ENCODE peak calls at places on chromosomes 12 and 14, in nine cellular contexts. R, G, J, X, T, B, K, S and L are unnamed samples.

GRCh38 chr12:20474443-20474842 is 106.1 kb downstream of the PDE3A start:
- DNase-seq in R (no peak), G (no peak), T (peak), J (no peak), B (no peak), X (no peak), K (no peak), S (no peak), L (no peak)

GRCh38 chr14:96816281-96816680 is 19.1 kb downstream of the VRK1 start:
- DNase-seq in X (no peak), G (no peak), T (no peak), J (no peak), R (no peak), K (no peak), S (no peak), B (no peak), L (no peak)

GRCh38 chr12:19759229-19759628 is 319.9 kb downstream of the AEBP2 start:
- DNase-seq in B (no peak), T (peak), G (no peak), J (no peak), R (peak), S (no peak), K (no peak), X (no peak), L (no peak)

GRCh38 chr12:125773033-125773432 is 707.8 kb downstream of the AACS start:
- DNase-seq in B (peak), S (no peak), G (peak), X (no peak), R (no peak), K (peak), J (no peak), T (no peak), L (no peak)

GRCh38 chr14:90564496-90564895 is 167.7 kb downstream of the CALM1 start:
- DNase-seq in S (no peak), J (no peak), X (no peak), K (no peak), R (no peak), G (no peak), B (no peak), T (no peak), L (no peak)

GRCh38 chr14:50726372-50727107 is 58.4 kb upstream of the SAV1 start:
- DNase-seq in S (no peak), T (peak), J (no peak), X (no peak), K (no peak), R (peak), B (no peak), G (no peak), L (no peak)

GRCh38 chr12:89975578-89975977 is 266.9 kb upstream of the ATP2B1 start:
- DNase-seq in T (no peak), J (no peak), K (no peak), S (no peak), R (no peak), X (no peak), B (no peak), G (no peak), L (no peak)

GRCh38 chr12:50924439-50925341 is 27.7 kb upstream of the HIGD1C start:
- DNase-seq in K (peak), B (peak), X (peak), R (peak), S (peak), J (peak), T (peak), G (peak), L (peak)

GRCh38 chr14:101875726-101876268 is 88.6 kb upstream of the DYNC1H1 start:
- DNase-seq in G (no peak), T (no peak), J (no peak), R (no peak), B (no peak), S (no peak), X (no peak), K (no peak), L (no peak)

GRCh38 chr12:131831635-131832041 is 3.4 kb downstream of the MMP17 start:
- DNase-seq in K (peak), X (no peak), R (peak), B (peak), S (no peak), T (peak), J (no peak), G (no peak), L (no peak)

GRCh38 chr12:4379410-4379809 is at the start of gene FGF23:
- DNase-seq in K (peak), R (peak), T (peak), S (peak), X (peak), J (no peak), G (no peak), B (no peak), L (no peak)

GRCh38 chr14:34931206-34931605 is 51.6 kb upstream of the SRP54 start:
- DNase-seq in R (no peak), G (peak), K (peak), J (no peak), X (no peak), T (no peak), S (no peak), B (no peak), L (no peak)

GRCh38 chr12:68498736-68499135 is 112.0 kb upstream of the RAP1B start:
- DNase-seq in G (no peak), R (no peak), T (no peak), B (no peak), X (no peak), K (no peak), S (no peak), J (no peak), L (no peak)

GRCh38 chr14:75214558-75214957 is 38.1 kb upstream of the TMED10 start:
- DNase-seq in R (no peak), T (no peak), B (no peak), S (no peak), X (no peak), J (no peak), G (no peak), K (no peak), L (no peak)

GRCh38 chr14:61280526-61281185 is 482 bp downstream of the TMEM30B start:
- DNase-seq in T (peak), B (no peak), K (peak), S (peak), R (peak), J (no peak), G (peak), X (peak), L (peak)

GRCh38 chr14:32478027-32478426 is 148.9 kb downstream of the AKAP6 start:
- DNase-seq in G (no peak), B (no peak), R (no peak), J (no peak), K (no peak), T (peak), S (no peak), X (no peak), L (no peak)

GRCh38 chr14:95250126-95250824 is 69.4 kb downstream of the CLMN start:
- DNase-seq in K (no peak), J (no peak), S (no peak), B (no peak), X (no peak), G (no peak), R (no peak), T (no peak), L (peak)

GRCh38 chr12:56297400-56297799 is 2.7 kb downstream of the CS start:
- DNase-seq in G (no peak), K (no peak), T (no peak), R (no peak), B (no peak), J (no peak), S (no peak), X (no peak), L (no peak)

GRCh38 chr12:116982721-116983502 is 72.2 kb downstream of the FBXW8 start:
- DNase-seq in K (no peak), X (no peak), T (peak), S (peak), G (no peak), R (peak), J (peak), B (no peak), L (no peak)

GRCh38 chr14:53517276-53517960 is 364.3 kb upstream of the DDHD1 start:
- DNase-seq in T (peak), R (no peak), K (no peak), B (no peak), J (no peak), X (no peak), S (no peak), G (no peak), L (no peak)

GRCh38 chr14:51400142-51400541 is 160.1 kb downstream of the TMX1 start:
- DNase-seq in G (no peak), R (peak), T (peak), B (no peak), K (no peak), S (no peak), X (no peak), J (no peak), L (no peak)

GRCh38 chr14:97332591-97332984 is 535.4 kb downstream of the VRK1 start:
- DNase-seq in G (no peak), B (no peak), J (no peak), X (no peak), T (no peak), R (no peak), S (no peak), K (no peak), L (no peak)

GRCh38 chr12:85308374-85308773 is 28.4 kb downstream of the ALX1 start:
- DNase-seq in K (no peak), J (no peak), X (no peak), B (no peak), T (no peak), S (no peak), R (no peak), G (no peak), L (no peak)

GRCh38 chr12:39037115-39037514 is 131.7 kb upstream of the CPNE8 start:
- DNase-seq in T (no peak), K (no peak), R (no peak), X (no peak), S (no peak), J (no peak), G (no peak), B (no peak), L (no peak)

GRCh38 chr14:103207038-103207403 is 83.8 kb downstream of the TNFAIP2 start:
- DNase-seq in J (peak), S (peak), R (peak), T (peak), G (peak), B (no peak), X (peak), K (peak), L (peak)

GRCh38 chr12:32012249-32012785 is 53.1 kb downstream of the RESF1 start:
- DNase-seq in G (no peak), B (no peak), K (no peak), X (no peak), R (no peak), S (no peak), T (no peak), J (no peak), L (no peak)

GRCh38 chr12:12705833-12706520 is 10.0 kb upstream of the GPR19 start:
- DNase-seq in S (peak), J (no peak), K (no peak), R (no peak), G (no peak), T (no peak), B (no peak), X (peak), L (peak)

GRCh38 chr12:42056130-42056529 is 88.5 kb downstream of the GXYLT1 start:
- DNase-seq in R (no peak), G (no peak), J (no peak), X (no peak), B (no peak), S (no peak), T (no peak), K (no peak), L (no peak)

GRCh38 chr12:55729592-55730446 is 1.0 kb upstream of the CD63 start:
- DNase-seq in K (peak), X (peak), R (peak), B (peak), S (peak), T (peak), G (peak), J (peak), L (peak)

GRCh38 chr12:6211421-6211869 is 11.2 kb downstream of the CD9 start:
- DNase-seq in J (no peak), T (peak), G (no peak), X (no peak), K (no peak), R (peak), S (no peak), B (no peak), L (no peak)

GRCh38 chr14:106694638-106695393 is 1168.4 kb downstream of the TMEM121 start:
- DNase-seq in K (no peak), B (peak), G (no peak), R (no peak), J (no peak), T (no peak), S (no peak), X (peak), L (no peak)

GRCh38 chr12:79737875-79738718 is 47.3 kb upstream of the PAWR start:
- DNase-seq in J (no peak), G (peak), B (peak), X (no peak), R (peak), K (peak), T (peak), S (peak), L (peak)

GRCh38 chr14:100193417-100194357 is 34.2 kb upstream of the DEGS2 start:
- DNase-seq in R (no peak), J (no peak), S (peak), T (no peak), G (peak), B (no peak), K (no peak), X (no peak), L (no peak)

GRCh38 chr14:74401504-74402241 is 24.3 kb downstream of the SYNDIG1L start:
- DNase-seq in S (peak), K (peak), T (no peak), B (peak), J (no peak), R (no peak), X (peak), G (peak), L (peak)

GRCh38 chr14:36619853-36620252 is 37.4 kb upstream of the NKX2-8 start:
- DNase-seq in B (no peak), X (no peak), K (no peak), J (no peak), R (no peak), T (no peak), G (no peak), S (no peak), L (no peak)

GRCh38 chr12:6360578-6361490 is 14.5 kb downstream of the SCNN1A start:
- DNase-seq in G (no peak), J (no peak), T (no peak), S (no peak), R (peak), K (no peak), X (no peak), B (no peak), L (no peak)

DNA sequence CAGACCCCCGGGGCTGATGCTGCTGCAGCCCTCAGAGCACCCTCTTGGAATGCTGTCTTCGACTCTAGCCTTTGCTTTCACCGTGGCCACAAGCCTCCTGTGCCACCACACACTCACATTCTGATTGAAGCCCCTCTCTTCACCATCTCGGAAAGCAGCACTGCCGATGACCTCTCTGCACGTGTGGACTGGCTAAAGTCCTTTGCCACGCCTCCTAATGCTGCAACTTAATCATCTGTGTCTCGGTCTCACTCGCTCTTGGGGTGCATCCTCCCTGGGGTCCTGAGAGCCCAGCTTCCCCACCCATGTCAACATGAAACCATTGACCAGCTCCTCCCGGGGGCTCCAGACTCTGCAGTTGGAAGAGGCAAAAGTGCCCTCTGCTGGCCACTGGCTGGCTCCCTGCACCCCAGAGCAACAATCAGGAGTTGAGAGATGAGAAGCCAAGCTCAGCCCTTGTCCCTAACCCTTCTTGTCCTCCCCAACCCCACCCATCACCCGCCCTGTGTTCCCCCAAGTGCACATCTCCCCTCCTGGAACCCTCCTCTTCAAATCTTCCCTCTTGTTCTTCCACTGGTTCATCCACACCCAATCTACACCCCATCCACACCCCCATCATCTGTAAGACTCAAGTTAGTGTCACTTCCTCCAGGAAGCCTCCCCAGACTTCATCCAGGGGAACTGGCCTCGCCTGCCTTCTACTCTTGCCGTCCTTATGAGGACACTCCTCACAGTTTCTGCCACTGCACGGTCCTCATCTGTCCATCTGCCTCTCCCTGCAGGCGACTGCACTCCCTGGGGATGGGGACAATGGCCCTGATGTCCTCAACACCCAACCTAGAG is 23.6 kb upstream of the FAM181A start:
- DNase-seq in X (no peak), K (no peak), T (no peak), S (peak), G (peak), B (peak), R (no peak), J (no peak), L (peak)
- TF ChIP-seq CTCF in X (peak), K (no peak), T (peak), S (no peak), G (peak), B (peak), R (peak), J (no peak), L (peak)

GRCh38 chr14:77290705-77291104 is 19.7 kb upstream of the NGB start:
- DNase-seq in T (no peak), G (no peak), X (no peak), J (no peak), K (no peak), S (no peak), B (peak), R (no peak), L (no peak)
- TF ChIP-seq CTCF in T (no peak), G (no peak), X (no peak), J (no peak), K (peak), S (no peak), B (peak), R (no peak), L (no peak)

DNA sequence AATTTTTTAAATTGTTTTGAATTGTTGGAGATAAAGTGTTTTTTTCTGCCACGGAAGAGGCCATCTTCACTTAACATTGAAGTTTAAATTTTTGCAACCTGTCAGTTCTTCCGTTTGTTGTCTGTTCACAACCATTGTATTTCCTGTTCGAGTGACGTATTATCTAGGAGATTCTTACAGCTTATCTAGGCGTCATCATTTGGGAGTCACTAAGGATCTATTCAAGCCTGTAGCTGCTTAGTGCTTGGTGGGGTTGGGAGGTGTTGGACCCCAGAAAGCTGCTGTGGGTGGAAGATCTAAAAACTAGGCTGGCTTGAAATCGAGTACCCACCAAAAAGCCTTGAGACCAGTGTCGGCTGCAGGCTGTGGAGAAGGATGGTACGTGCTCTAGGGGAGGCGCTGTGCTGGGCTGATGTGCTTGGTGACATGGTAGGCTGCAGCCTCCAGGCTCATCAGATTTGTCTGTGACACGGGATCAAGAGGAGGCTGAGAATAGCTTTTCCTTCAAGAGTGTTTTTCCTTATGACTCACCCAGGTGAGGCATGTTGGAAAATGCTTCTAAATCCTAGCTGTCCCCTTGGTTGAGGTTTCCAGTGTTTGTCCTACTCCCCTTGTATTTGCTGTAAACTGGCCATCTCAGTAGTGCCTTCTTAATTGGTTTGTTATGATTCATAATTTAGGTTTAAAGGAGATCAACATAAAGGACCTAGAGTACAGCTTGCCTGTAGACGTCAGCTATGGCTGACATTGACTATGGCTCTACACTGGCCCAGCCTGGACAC is 57.8 kb downstream of the ATG14 start:
- DNase-seq in B (peak), K (no peak), S (no peak), G (no peak), J (no peak), R (no peak), X (no peak), T (no peak), L (no peak)
- TF ChIP-seq CTCF in B (peak), K (no peak), S (no peak), G (no peak), J (no peak), R (no peak), X (no peak), T (no peak), L (no peak)

GRCh38 chr12:105382771-105383632 is 52.5 kb downstream of the C12orf75 start:
- DNase-seq in G (peak), K (peak), S (no peak), B (no peak), J (no peak), T (peak), R (peak), X (no peak), L (no peak)

GRCh38 chr12:105377077-105377476 is 46.6 kb downstream of the C12orf75 start:
- DNase-seq in R (no peak), J (no peak), S (no peak), B (no peak), K (no peak), X (no peak), T (no peak), G (no peak), L (no peak)

GRCh38 chr12:105384220-105384619 is 53.7 kb downstream of the C12orf75 start:
- DNase-seq in S (no peak), B (no peak), J (no peak), X (no peak), T (no peak), R (no peak), G (no peak), K (no peak), L (no peak)

GRCh38 chr12:105378821-105379400 is 48.4 kb downstream of the C12orf75 start:
- DNase-seq in G (peak), K (no peak), J (no peak), S (no peak), T (no peak), R (peak), X (no peak), B (peak), L (no peak)
- TF ChIP-seq CTCF in G (peak), K (no peak), J (no peak), S (no peak), T (peak), R (peak), X (peak), B (peak), L (no peak)

GRCh38 chr12:91817512-91817911 is 328.1 kb downstream of the BTG1 start:
- DNase-seq in T (peak), G (no peak), X (no peak), K (peak), S (no peak), R (no peak), J (no peak), B (no peak), L (peak)
- TF ChIP-seq CTCF in T (no peak), G (no peak), X (no peak), K (no peak), S (no peak), R (no peak), J (no peak), B (no peak), L (no peak)

GRCh38 chr12:108967869-108968540 is 52.9 kb downstream of the SVOP start:
- DNase-seq in R (no peak), J (no peak), S (no peak), K (no peak), X (no peak), T (no peak), G (no peak), B (no peak), L (no peak)
- TF ChIP-seq CTCF in R (peak), J (no peak), S (no peak), K (peak), X (peak), T (peak), G (peak), B (peak), L (no peak)

GRCh38 chr12:115456946-115457689 is 773.1 kb upstream of the TBX3 start:
- DNase-seq in R (no peak), K (no peak), T (no peak), X (no peak), J (no peak), B (peak), G (no peak), S (no peak), L (no peak)
- TF ChIP-seq CTCF in R (no peak), K (no peak), T (no peak), X (no peak), J (no peak), B (no peak), G (no peak), S (no peak), L (no peak)